ENCODE peak calls at places on chromosomes 7 and 10, in four cellular contexts. E is T-cell; L is activated CD8-positive, alpha-beta memory T cell treated with anti-CD3 and anti-CD28 coated beads, Interleukin-2, amount 50 U/mL, for 48 hours; C is T-helper 9 cell. K is an unnamed sample.

GRCh38 chr7:136874393-136875032 is 6.1 kb downstream of the CHRM2 start:
- DNase-seq in L (no peak), C (no peak), E (no peak), K (no peak)

GRCh38 chr10:74047871-74048270 is 50.0 kb downstream of the VCL start:
- DNase-seq in E (no peak), C (no peak), L (no peak), K (no peak)

GRCh38 chr10:119608316-119609155 is 11.8 kb upstream of the TIAL1 start:
- DNase-seq in E (no peak), C (peak; percentile 21), L (peak; percentile 57), K (peak; percentile 8)

GRCh38 chr7:135510603-135511183 is 791 bp upstream of the CNOT4 start:
- DNase-seq in L (no peak), C (no peak), E (no peak), K (no peak)

GRCh38 chr7:141695803-141696289 is 6.1 kb downstream of the DENND11 start:
- DNase-seq in C (no peak), E (no peak), L (no peak), K (no peak)

GRCh38 chr7:37786741-37787569 is 61.4 kb upstream of the NME8 start:
- DNase-seq in L (no peak), E (no peak), C (no peak), K (no peak)

GRCh38 chr7:107725138-107725740 is 18.7 kb upstream of the CBLL1 start:
- DNase-seq in C (peak; percentile 25), L (no peak), E (no peak), K (peak; percentile 51)

GRCh38 chr10:88913803-88914202 is 33.8 kb downstream of the STAMBPL1 start:
- DNase-seq in C (no peak), E (no peak), L (no peak), K (no peak)

GRCh38 chr10:84008878-84009277 is 130.4 kb upstream of the GHITM start:
- DNase-seq in C (peak; percentile 13), L (peak; percentile 80), E (no peak), K (peak; percentile 6)

GRCh38 chr10:119313645-119314044 is 106.3 kb downstream of the GRK5 start:
- DNase-seq in L (peak; percentile 87), E (peak; percentile 26), C (peak; percentile 28), K (peak; percentile 45)

GRCh38 chr10:86363184-86363832 is 3.3 kb downstream of the GRID1 start:
- DNase-seq in E (no peak), C (no peak), L (no peak), K (no peak)

GRCh38 chr10:123571978-123572377 is 94.2 kb upstream of the GPR26 start:
- DNase-seq in L (no peak), C (no peak), E (no peak), K (no peak)

GRCh38 chr7:106947244-106947728 is 82.2 kb downstream of the PIK3CG start:
- DNase-seq in L (no peak), C (peak; percentile 2), E (no peak), K (peak; percentile 20)

GRCh38 chr10:103481974-103482531 is 3.0 kb upstream of the CALHM3 start:
- DNase-seq in C (no peak), E (no peak), L (no peak), K (peak; percentile 45)

GRCh38 chr7:140609646-140610045 is 31.0 kb downstream of the DENND2A start:
- DNase-seq in C (no peak), L (no peak), E (no peak), K (no peak)

GRCh38 chr10:53022663-53023088 is 250.1 kb upstream of the MBL2 start:
- DNase-seq in E (no peak), C (no peak), L (no peak), K (no peak)

K was measured in activated gamma-delta T cell treated with Interleukin-2 at 50 U/mL for 16 hours.